ENCODE peak calls at places on chromosomes 1 and 21, in five cellular contexts. X, L, T, B and Y are unnamed samples.

GRCh38 chr1:17405898-17406759 is 33.3 kb downstream of the RCC2 start:
- DNase-seq in L (peak), B (no peak), X (peak), T (peak), Y (peak)

GRCh38 chr21:29306920-29307319 is 8.2 kb downstream of the BACH1 start:
- DNase-seq in T (no peak), X (no peak), B (no peak), L (no peak), Y (no peak)

GRCh38 chr21:45982758-45983731 is 1.5 kb downstream of the COL6A1 start:
- DNase-seq in T (no peak), B (no peak), L (no peak), X (no peak), Y (no peak)

GRCh38 chr1:151060241-151061011 is at the start of gene MLLT11:
- DNase-seq in B (no peak), T (peak), L (no peak), X (no peak), Y (peak)

GRCh38 chr1:212060632-212061472 is 25.3 kb downstream of the DTL start:
- DNase-seq in X (no peak), B (no peak), T (no peak), L (no peak), Y (no peak)

GRCh38 chr1:189151361-189151760 is 1326.3 kb downstream of the BRINP3 start:
- DNase-seq in L (no peak), X (no peak), B (no peak), T (no peak), Y (no peak)

GRCh38 chr1:230868736-230869385 is 540 bp upstream of the C1orf198 start:
- DNase-seq in X (peak), T (no peak), L (peak), B (no peak), Y (no peak)

GRCh38 chr1:8115769-8116167 is 89.7 kb upstream of the ERRFI1 start:
- DNase-seq in B (no peak), X (no peak), L (no peak), T (no peak), Y (no peak)

GRCh38 chr1:235669277-235669676 is 19.7 kb upstream of the GNG4 start:
- DNase-seq in X (no peak), L (no peak), B (no peak), T (no peak), Y (no peak)

GRCh38 chr1:36835017-36835695 is 199.2 kb downstream of the GRIK3 start:
- DNase-seq in B (no peak), T (no peak), L (no peak), X (no peak), Y (no peak)

GRCh38 chr21:33848252-33848953 is 67.2 kb downstream of the ATP5PO start:
- DNase-seq in T (no peak), X (no peak), L (peak), B (no peak), Y (no peak)

GRCh38 chr1:201748331-201748730 is 80.6 kb upstream of the IPO9 start:
- DNase-seq in B (no peak), T (no peak), L (no peak), X (peak), Y (peak)

GRCh38 chr1:155479205-155479604 is 83.4 kb downstream of the ASH1L start:
- DNase-seq in X (no peak), T (no peak), L (no peak), B (no peak), Y (peak)

GRCh38 chr21:26110703-26111102 is 59.9 kb downstream of the APP start:
- DNase-seq in T (no peak), X (no peak), L (no peak), B (no peak), Y (no peak)

GRCh38 chr1:157369808-157370521 is 182.3 kb downstream of the FCRL5 start:
- DNase-seq in B (no peak), T (peak), X (peak), L (peak), Y (peak)

GRCh38 chr21:41950941-41951408 is 2.8 kb downstream of the C2CD2 start:
- DNase-seq in B (no peak), T (no peak), L (no peak), X (no peak), Y (no peak)

GRCh38 chr1:235075955-235076308 is 52.7 kb downstream of the TOMM20 start:
- DNase-seq in B (no peak), X (no peak), T (no peak), L (no peak), Y (no peak)

GRCh38 chr1:75502776-75503175 is 108.1 kb downstream of the SLC44A5 start:
- DNase-seq in X (no peak), B (no peak), L (no peak), T (no peak), Y (no peak)

GRCh38 chr1:170063109-170063826 is 11.2 kb downstream of the KIFAP3 start:
- DNase-seq in T (no peak), X (peak), B (no peak), L (peak), Y (peak)

GRCh38 chr1:119108993-119109392 is 31.5 kb downstream of the WARS2 start:
- DNase-seq in T (no peak), L (no peak), B (no peak), X (no peak), Y (peak)

GRCh38 chr1:903721-904270 is 19.9 kb upstream of the SAMD11 start:
- DNase-seq in B (no peak), X (no peak), L (no peak), T (no peak), Y (no peak)